ENCODE peak calls at places on chromosomes 1 and 21, in eight cellular contexts. I, U, W, Z, R, Q, B and D are unnamed samples. For H3K36me3, the result is how much of the 10 kb centered on the place peaks cover.

GRCh38 chr1:1788646-1789431 is 10.6 kb upstream of the NADK start:
- DNase-seq in R (peak), W (no peak), U (no peak), I (peak), Q (no peak), Z (no peak), B (peak), D (no peak)

GRCh38 chr1:17654519-17654918 is 100.6 kb upstream of the ACTL8 start:
- DNase-seq in Q (no peak), R (no peak), I (no peak), W (no peak), U (no peak), B (no peak), Z (no peak), D (no peak)

GRCh38 chr1:23417570-23417969 is 7.0 kb downstream of the TCEA3 start:
- DNase-seq in U (no peak), W (no peak), I (no peak), Z (peak), Q (no peak), B (no peak), R (no peak), D (no peak)

GRCh38 chr21:28856588-28857250 is 136.0 kb downstream of the LTN1 start:
- DNase-seq in W (no peak), Z (no peak), I (no peak), U (no peak), B (peak), R (no peak), Q (no peak), D (no peak)

GRCh38 chr1:37040773-37041172 is 6.5 kb upstream of the GRIK3 start:
- DNase-seq in Q (no peak), R (no peak), B (no peak), Z (no peak), U (no peak), I (no peak), W (no peak), D (no peak)

GRCh38 chr1:119141020-119141424 is 569 bp upstream of the WARS2 start:
- DNase-seq in W (peak), I (no peak), U (no peak), R (no peak), Z (peak), Q (no peak), B (peak), D (peak)

GRCh38 chr1:27428316-27429028 is 36.0 kb downstream of the GPR3 start:
- DNase-seq in Z (peak), I (no peak), R (no peak), B (no peak), W (no peak), U (no peak), Q (peak), D (peak)

GRCh38 chr1:159076753-159077656 is at the start of gene AIM2:
- DNase-seq in Z (no peak), Q (peak), I (no peak), U (peak), B (no peak), W (peak), R (no peak), D (peak)

GRCh38 chr1:235633220-235633540 is 16.4 kb downstream of the GNG4 start:
- DNase-seq in I (no peak), U (no peak), W (peak), Q (no peak), R (no peak), Z (no peak), B (no peak), D (no peak)

GRCh38 chr1:231338270-231339128 is at the start of gene SPRTN:
- DNase-seq in I (no peak), W (no peak), U (no peak), Q (no peak), R (peak), B (peak), Z (no peak), D (no peak)

GRCh38 chr1:1425753-1426495 is 4.8 kb upstream of the ANKRD65 start:
- DNase-seq in U (no peak), B (peak), Z (no peak), Q (no peak), I (no peak), R (no peak), W (peak), D (no peak)

GRCh38 chr1:31326461-31326860 is 29.6 kb downstream of the ZCCHC17 start:
- DNase-seq in R (no peak), Q (no peak), B (no peak), I (no peak), W (no peak), U (no peak), Z (no peak), D (no peak)

GRCh38 chr1:154237435-154237834 is 16.7 kb downstream of the UBAP2L start:
- DNase-seq in Q (no peak), I (no peak), U (no peak), Z (no peak), B (no peak), R (no peak), W (no peak), D (no peak)
- H3K36me3 ChIP-seq in Q (half or more), I (half or more), U (half or more), Z (half or more), B (under half), R (half or more), W (under half), D (half or more)

DNA sequence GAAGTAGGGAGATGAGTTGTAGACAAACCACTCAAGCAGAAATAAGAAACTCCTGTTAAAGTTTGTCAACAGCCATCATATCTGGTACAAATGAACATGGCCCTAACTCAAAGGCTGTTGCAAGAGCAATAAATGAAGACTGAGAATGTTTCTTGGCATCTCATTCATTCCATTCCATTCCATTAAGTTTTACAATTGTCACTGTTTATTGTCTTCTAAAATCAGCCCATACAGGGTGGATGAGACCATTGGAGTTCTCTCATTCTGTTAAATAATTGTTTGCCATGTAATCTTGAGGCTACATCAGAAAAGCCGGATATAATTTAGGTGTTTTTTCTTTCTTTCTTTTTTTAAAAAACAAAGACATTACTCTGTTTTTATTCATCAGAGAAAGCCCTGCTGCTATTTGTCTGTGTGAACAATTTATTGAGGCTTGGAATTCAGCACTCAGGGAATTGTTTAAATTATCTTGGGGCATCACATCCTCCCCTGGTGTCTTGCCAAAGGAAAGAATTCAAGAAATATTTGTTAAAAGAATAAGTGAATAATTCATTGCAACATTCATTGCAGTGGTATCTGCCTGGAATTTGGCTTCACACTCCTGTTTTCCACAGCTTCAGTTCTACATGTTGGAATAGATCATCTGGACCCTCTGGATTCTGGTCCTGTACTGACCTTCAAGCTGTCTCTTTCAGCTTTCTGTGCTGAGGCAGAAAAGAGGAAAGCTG is 604.5 kb downstream of the PLPP3 start:
- DNase-seq in I (no peak), U (peak), W (no peak), Z (no peak), R (peak), B (no peak), Q (no peak), D (no peak)
- H3K27ac ChIP-seq in I (no peak), U (no peak), W (peak), Z (no peak), R (peak), B (no peak), Q (no peak), D (no peak)

GRCh38 chr1:43232482-43232881 is 37.3 kb upstream of the TMEM125 start:
- DNase-seq in W (no peak), R (no peak), B (no peak), U (no peak), I (no peak), Q (no peak), Z (no peak), D (no peak)
- H3K36me3 ChIP-seq in W (under half), R (under half), B (under half), U (under half), I (under half), Q (under half), Z (under half), D (under half)

GRCh38 chr1:25157846-25158245 is 74.5 kb downstream of the SYF2 start:
- DNase-seq in W (no peak), Q (no peak), Z (no peak), B (no peak), I (no peak), R (no peak), U (no peak), D (no peak)
- H3K27ac ChIP-seq in W (no peak), Q (no peak), Z (no peak), B (no peak), I (no peak), R (no peak), U (no peak), D (no peak)

GRCh38 chr1:94531664-94532063 is 9.9 kb downstream of the F3 start:
- DNase-seq in Q (no peak), U (no peak), R (no peak), Z (no peak), B (no peak), W (no peak), I (no peak), D (no peak)
- H3K36me3 ChIP-seq in Q (under half), U (half or more), R (half or more), Z (under half), B (under half), W (under half), I (half or more), D (under half)

GRCh38 chr1:61388586-61388985 is 306.2 kb downstream of the NFIA start:
- DNase-seq in U (peak), I (no peak), Z (no peak), B (no peak), W (no peak), Q (no peak), R (peak), D (no peak)

GRCh38 chr1:61391730-61392129 is 309.4 kb downstream of the NFIA start:
- DNase-seq in U (no peak), B (no peak), R (no peak), I (no peak), W (no peak), Q (no peak), Z (no peak), D (no peak)

GRCh38 chr1:61387829-61388228 is 305.5 kb downstream of the NFIA start:
- DNase-seq in Q (no peak), R (no peak), B (no peak), I (no peak), W (no peak), Z (no peak), U (no peak), D (no peak)

GRCh38 chr1:61389926-61390845 is 307.8 kb downstream of the NFIA start:
- DNase-seq in I (no peak), R (no peak), U (no peak), W (no peak), Q (no peak), Z (no peak), B (no peak), D (no peak)

GRCh38 chr1:61389194-61389925 is 307.0 kb downstream of the NFIA start:
- DNase-seq in Z (no peak), R (no peak), U (no peak), B (no peak), I (no peak), W (no peak), Q (no peak), D (no peak)
- H3K27ac ChIP-seq in Z (no peak), R (no peak), U (no peak), B (no peak), I (no peak), W (peak), Q (no peak), D (no peak)